ENCODE peak calls at places on chromosomes 13 and 19, in seven cellular contexts. One of them, this sample, is unnamed.

GRCh38 chr19:7602240-7602934 is 6.7 kb downstream of the CAMSAP3 start:
- DNase-seq in mesenchymal stem cell: no peak
- DNase-seq in mesendoderm: no peak
- DNase-seq in trophoblast cell: no peak
- DNase-seq in IMR-90: no peak
- DNase-seq in neuronal stem cell: no peak
- DNase-seq in H1: no peak
- DNase-seq in this sample: no peak

GRCh38 chr13:108326318-108326717 is 56.8 kb downstream of the TNFSF13B start:
- DNase-seq in mesenchymal stem cell: no peak
- DNase-seq in mesendoderm: peak
- DNase-seq in IMR-90: no peak
- DNase-seq in trophoblast cell: no peak
- DNase-seq in H1: no peak
- DNase-seq in neuronal stem cell: no peak
- DNase-seq in this sample: no peak

GRCh38 chr19:47417746-47418594 is 1.4 kb downstream of the MEIS3 start:
- DNase-seq in mesendoderm: no peak
- DNase-seq in IMR-90: peak
- DNase-seq in neuronal stem cell: no peak
- DNase-seq in H1: no peak
- DNase-seq in trophoblast cell: peak
- DNase-seq in mesenchymal stem cell: no peak
- DNase-seq in this sample: no peak

GRCh38 chr19:35983177-35983576 is 11.8 kb upstream of the SDHAF1 start:
- DNase-seq in mesenchymal stem cell: no peak
- DNase-seq in neuronal stem cell: no peak
- DNase-seq in H1: no peak
- DNase-seq in mesendoderm: no peak
- DNase-seq in trophoblast cell: no peak
- DNase-seq in IMR-90: no peak
- DNase-seq in this sample: no peak

GRCh38 chr13:27810461-27810860 is 18.2 kb downstream of the GSX1 start:
- DNase-seq in H1: no peak
- DNase-seq in trophoblast cell: no peak
- DNase-seq in IMR-90: no peak
- DNase-seq in mesendoderm: no peak
- DNase-seq in mesenchymal stem cell: no peak
- DNase-seq in neuronal stem cell: no peak
- DNase-seq in this sample: no peak

GRCh38 chr19:44585371-44586141 is 27.8 kb upstream of the IGSF23 start:
- DNase-seq in trophoblast cell: no peak
- DNase-seq in H1: no peak
- DNase-seq in mesendoderm: no peak
- DNase-seq in neuronal stem cell: no peak
- DNase-seq in mesenchymal stem cell: no peak
- DNase-seq in IMR-90: peak
- DNase-seq in this sample: no peak

GRCh38 chr19:4297901-4298771 is 4.1 kb downstream of the TMIGD2 start:
- DNase-seq in mesendoderm: no peak
- DNase-seq in neuronal stem cell: no peak
- DNase-seq in trophoblast cell: no peak
- DNase-seq in H1: no peak
- DNase-seq in IMR-90: no peak
- DNase-seq in mesenchymal stem cell: no peak
- DNase-seq in this sample: peak

GRCh38 chr13:76609643-76610042 is 276.6 kb downstream of the KCTD12 start:
- DNase-seq in mesenchymal stem cell: no peak
- DNase-seq in neuronal stem cell: no peak
- DNase-seq in H1: no peak
- DNase-seq in IMR-90: no peak
- DNase-seq in mesendoderm: no peak
- DNase-seq in trophoblast cell: no peak
- DNase-seq in this sample: no peak

GRCh38 chr13:102870677-102871415 is 25.0 kb downstream of the ERCC5 start:
- DNase-seq in neuronal stem cell: peak
- DNase-seq in H1: peak
- DNase-seq in mesendoderm: peak
- DNase-seq in mesenchymal stem cell: peak
- DNase-seq in trophoblast cell: peak
- DNase-seq in IMR-90: peak
- DNase-seq in this sample: peak

GRCh38 chr13:20945952-20946383 is 43.4 kb upstream of the XPO4 start:
- DNase-seq in mesenchymal stem cell: peak
- DNase-seq in neuronal stem cell: no peak
- DNase-seq in IMR-90: no peak
- DNase-seq in trophoblast cell: peak
- DNase-seq in mesendoderm: no peak
- DNase-seq in H1: peak
- DNase-seq in this sample: peak

GRCh38 chr13:39552233-39552632 is 50.8 kb downstream of the LHFPL6 start:
- DNase-seq in mesendoderm: no peak
- DNase-seq in mesenchymal stem cell: no peak
- DNase-seq in H1: no peak
- DNase-seq in IMR-90: no peak
- DNase-seq in neuronal stem cell: no peak
- DNase-seq in trophoblast cell: no peak
- DNase-seq in this sample: no peak

GRCh38 chr19:39362682-39363657 is 20.7 kb downstream of the SAMD4B start:
- DNase-seq in mesenchymal stem cell: peak
- DNase-seq in IMR-90: peak
- DNase-seq in neuronal stem cell: no peak
- DNase-seq in mesendoderm: no peak
- DNase-seq in H1: no peak
- DNase-seq in trophoblast cell: no peak
- DNase-seq in this sample: no peak

GRCh38 chr19:50909240-50910070 is 1.7 kb downstream of the KLK4 start:
- DNase-seq in H1: peak
- DNase-seq in neuronal stem cell: peak
- DNase-seq in trophoblast cell: no peak
- DNase-seq in mesenchymal stem cell: no peak
- DNase-seq in mesendoderm: peak
- DNase-seq in IMR-90: no peak
- DNase-seq in this sample: peak

GRCh38 chr19:55640577-55641375 is at the start of gene ZNF580:
- DNase-seq in trophoblast cell: peak
- DNase-seq in neuronal stem cell: peak
- DNase-seq in mesenchymal stem cell: peak
- DNase-seq in H1: no peak
- DNase-seq in mesendoderm: peak
- DNase-seq in IMR-90: peak
- DNase-seq in this sample: peak

GRCh38 chr13:26965976-26966375 is 205.4 kb upstream of the GPR12 start:
- DNase-seq in mesendoderm: no peak
- DNase-seq in H1: no peak
- DNase-seq in IMR-90: peak
- DNase-seq in neuronal stem cell: no peak
- DNase-seq in trophoblast cell: no peak
- DNase-seq in mesenchymal stem cell: no peak
- DNase-seq in this sample: no peak

GRCh38 chr19:5539431-5539833 is 28.3 kb downstream of the TINCR start:
- DNase-seq in H1: no peak
- DNase-seq in mesendoderm: peak
- DNase-seq in IMR-90: no peak
- DNase-seq in trophoblast cell: no peak
- DNase-seq in neuronal stem cell: no peak
- DNase-seq in mesenchymal stem cell: no peak
- DNase-seq in this sample: peak

GRCh38 chr19:30691767-30692516 is 319.8 kb downstream of the ZNF536 start:
- DNase-seq in mesenchymal stem cell: no peak
- DNase-seq in IMR-90: no peak
- DNase-seq in mesendoderm: no peak
- DNase-seq in neuronal stem cell: no peak
- DNase-seq in H1: no peak
- DNase-seq in trophoblast cell: no peak
- DNase-seq in this sample: no peak
- H2BK120ac ChIP-seq in mesenchymal stem cell: no peak
- H2BK120ac ChIP-seq in IMR-90: no peak
- H2BK120ac ChIP-seq in mesendoderm: peak
- H2BK120ac ChIP-seq in neuronal stem cell: no peak
- H2BK120ac ChIP-seq in H1: no peak
- H2BK120ac ChIP-seq in trophoblast cell: no peak
- H2BK120ac ChIP-seq in this sample: no peak

GRCh38 chr19:18160792-18161690 is 8.1 kb downstream of the PIK3R2 start:
- DNase-seq in IMR-90: peak
- DNase-seq in mesenchymal stem cell: no peak
- DNase-seq in mesendoderm: peak
- DNase-seq in H1: no peak
- DNase-seq in trophoblast cell: peak
- DNase-seq in neuronal stem cell: peak
- DNase-seq in this sample: peak
- H3K27ac ChIP-seq in IMR-90: no peak
- H3K27ac ChIP-seq in mesenchymal stem cell: no peak
- H3K27ac ChIP-seq in mesendoderm: no peak
- H3K27ac ChIP-seq in H1: no peak
- H3K27ac ChIP-seq in trophoblast cell: no peak
- H3K27ac ChIP-seq in neuronal stem cell: no peak
- H3K27ac ChIP-seq in this sample: no peak

GRCh38 chr19:9073806-9074205 is 13.1 kb upstream of the OR1M1 start:
- DNase-seq in H1: no peak
- DNase-seq in trophoblast cell: no peak
- DNase-seq in mesenchymal stem cell: no peak
- DNase-seq in mesendoderm: peak
- DNase-seq in IMR-90: no peak
- DNase-seq in neuronal stem cell: no peak
- DNase-seq in this sample: peak

GRCh38 chr19:9065457-9066014 is 21.3 kb upstream of the OR1M1 start:
- DNase-seq in IMR-90: no peak
- DNase-seq in neuronal stem cell: no peak
- DNase-seq in mesendoderm: no peak
- DNase-seq in trophoblast cell: no peak
- DNase-seq in H1: no peak
- DNase-seq in mesenchymal stem cell: no peak
- DNase-seq in this sample: peak

GRCh38 chr19:9075064-9075964 is 11.5 kb upstream of the OR1M1 start:
- DNase-seq in IMR-90: peak
- DNase-seq in H1: peak
- DNase-seq in mesendoderm: peak
- DNase-seq in mesenchymal stem cell: peak
- DNase-seq in neuronal stem cell: peak
- DNase-seq in trophoblast cell: peak
- DNase-seq in this sample: peak

DNA sequence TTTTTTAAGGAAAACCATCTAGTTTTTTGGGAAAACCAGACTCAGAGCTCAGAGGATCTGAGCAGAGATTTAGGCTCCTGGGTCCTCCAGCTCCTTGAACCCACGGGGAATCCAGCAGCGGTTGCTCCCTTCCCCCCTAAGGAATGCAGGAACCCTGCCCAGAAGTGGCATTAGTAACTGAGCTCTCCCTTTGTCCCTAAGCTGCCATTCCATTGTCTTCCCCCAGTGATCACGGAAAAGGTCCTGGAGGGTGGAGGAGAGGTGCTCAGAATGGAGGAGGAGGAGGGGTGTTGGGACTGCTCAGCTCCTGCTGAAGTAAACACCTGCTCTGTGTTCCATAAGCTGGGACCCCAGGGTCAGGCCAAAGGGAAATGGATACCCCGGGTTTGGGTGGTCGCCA is 16.8 kb upstream of the OR1M1 start:
- DNase-seq in IMR-90: no peak
- DNase-seq in mesenchymal stem cell: no peak
- DNase-seq in mesendoderm: peak
- DNase-seq in H1: no peak
- DNase-seq in neuronal stem cell: peak
- DNase-seq in trophoblast cell: no peak
- DNase-seq in this sample: peak
- H3K23ac ChIP-seq in IMR-90: no peak
- H3K23ac ChIP-seq in mesenchymal stem cell: no peak
- H3K23ac ChIP-seq in mesendoderm: no peak
- H3K23ac ChIP-seq in H1: no peak
- H3K23ac ChIP-seq in neuronal stem cell: no peak
- H3K23ac ChIP-seq in trophoblast cell: no peak
- H3K23ac ChIP-seq in this sample: no peak

DNA sequence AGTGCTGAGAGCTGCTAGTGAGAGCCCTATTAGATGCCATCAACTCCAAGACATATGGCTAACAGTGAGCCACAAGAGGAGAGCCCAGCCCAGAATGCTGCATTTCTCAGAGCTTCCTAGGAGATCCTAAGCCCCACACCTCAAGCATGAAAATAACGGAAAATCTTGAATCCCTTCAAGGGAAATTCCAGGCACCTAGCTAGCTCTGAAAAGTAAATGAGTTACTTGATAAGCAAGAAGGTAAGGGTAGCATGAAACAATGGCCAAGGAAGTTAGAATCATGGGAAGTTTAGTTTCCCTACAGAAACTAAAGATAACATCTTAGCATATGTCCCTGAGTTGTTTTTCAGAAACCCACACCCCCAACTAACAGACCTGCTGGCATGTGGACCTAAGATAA is 301.1 kb upstream of the DACH1 start:
- DNase-seq in mesendoderm: peak
- DNase-seq in mesenchymal stem cell: no peak
- DNase-seq in neuronal stem cell: no peak
- DNase-seq in trophoblast cell: no peak
- DNase-seq in H1: no peak
- DNase-seq in IMR-90: no peak
- DNase-seq in this sample: no peak
- H2BK120ac ChIP-seq in mesendoderm: no peak
- H2BK120ac ChIP-seq in mesenchymal stem cell: no peak
- H2BK120ac ChIP-seq in neuronal stem cell: no peak
- H2BK120ac ChIP-seq in trophoblast cell: no peak
- H2BK120ac ChIP-seq in H1: no peak
- H2BK120ac ChIP-seq in IMR-90: no peak
- H2BK120ac ChIP-seq in this sample: no peak